ENCODE peak calls at places on chromosome 17, in ten cellular contexts. D, L, X, U, H, K, Y, R, V and C are unnamed samples.

GRCh38 chr17:77374170-77374936 is 233.6 kb downstream of the SEC14L1 start:
- DNase-seq in D (peak; percentile 87), L (peak; percentile 85), X (peak; percentile 49), U (peak; percentile 74), H (peak; percentile 95), K (peak; percentile 94), Y (no peak), R (no peak), V (peak; percentile 44), C (peak; percentile 79)

GRCh38 chr17:30565073-30565935 is 88.1 kb downstream of the GOSR1 start:
- DNase-seq in D (no peak), L (no peak), X (no peak), U (no peak), H (no peak), K (peak; percentile 10), Y (peak; percentile 57), R (no peak), V (no peak), C (peak; percentile 23)

GRCh38 chr17:7560172-7561027 is 1.3 kb upstream of the SENP3 start:
- DNase-seq in D (no peak), L (peak; percentile 44), X (no peak), U (no peak), H (peak; percentile 76), K (peak; percentile 58), Y (peak; percentile 80), R (no peak), V (no peak), C (peak; percentile 69)

GRCh38 chr17:2111691-2112090 is 56.8 kb downstream of the HIC1 start:
- DNase-seq in D (no peak), L (peak; percentile 76), X (no peak), U (peak; percentile 96), H (no peak), K (no peak), Y (peak; percentile 77), R (no peak), V (no peak), C (no peak)

GRCh38 chr17:13302983-13303382 is 285.2 kb upstream of the ELAC2 start:
- DNase-seq in D (no peak), L (no peak), X (no peak), U (no peak), H (no peak), K (no peak), Y (no peak), R (no peak), V (no peak), C (no peak)

GRCh38 chr17:60416368-60416925 is 5.8 kb upstream of the CHCT1 start:
- DNase-seq in D (no peak), L (peak; percentile 28), X (no peak), U (no peak), H (no peak), K (peak; percentile 75), Y (no peak), R (no peak), V (no peak), C (no peak)

GRCh38 chr17:39306028-39306427 is 80.3 kb upstream of the STAC2 start:
- DNase-seq in D (no peak), L (no peak), X (no peak), U (no peak), H (no peak), K (no peak), Y (no peak), R (no peak), V (no peak), C (no peak)

GRCh38 chr17:78515480-78515879 is 61.7 kb downstream of the DNAH17 start:
- DNase-seq in D (no peak), L (no peak), X (no peak), U (no peak), H (no peak), K (no peak), Y (no peak), R (no peak), V (no peak), C (no peak)

GRCh38 chr17:8223356-8224063 is 13.1 kb upstream of the AURKB start:
- DNase-seq in D (peak; percentile 47), L (peak; percentile 49), X (no peak), U (no peak), H (no peak), K (peak; percentile 67), Y (peak; percentile 49), R (peak; percentile 15), V (no peak), C (peak; percentile 72)

GRCh38 chr17:3002538-3003301 is 60.7 kb downstream of the OR1D5 start:
- DNase-seq in D (no peak), L (no peak), X (no peak), U (no peak), H (no peak), K (no peak), Y (no peak), R (no peak), V (no peak), C (no peak)

GRCh38 chr17:48723555-48724239 is 712 bp downstream of the PRAC2 start:
- DNase-seq in D (no peak), L (no peak), X (no peak), U (no peak), H (no peak), K (no peak), Y (no peak), R (no peak), V (no peak), C (no peak)

GRCh38 chr17:33777674-33778073 is 477.4 kb upstream of the CCL2 start:
- DNase-seq in D (no peak), L (no peak), X (no peak), U (no peak), H (no peak), K (no peak), Y (no peak), R (no peak), V (no peak), C (no peak)

GRCh38 chr17:59084154-59084553 is 22.5 kb downstream of the TRIM37 start:
- DNase-seq in D (no peak), L (no peak), X (no peak), U (no peak), H (no peak), K (no peak), Y (no peak), R (no peak), V (no peak), C (no peak)

GRCh38 chr17:77361986-77362620 is 221.3 kb downstream of the SEC14L1 start:
- DNase-seq in D (no peak), L (peak; percentile 53), X (no peak), U (no peak), H (no peak), K (no peak), Y (no peak), R (no peak), V (no peak), C (no peak)

GRCh38 chr17:80446645-80447405 is 29.6 kb downstream of the NPTX1 start:
- DNase-seq in D (no peak), L (no peak), X (no peak), U (no peak), H (no peak), K (no peak), Y (peak; percentile 37), R (no peak), V (no peak), C (no peak)

GRCh38 chr17:21081967-21082366 is 39.2 kb upstream of the USP22 start:
- DNase-seq in D (no peak), L (no peak), X (no peak), U (no peak), H (no peak), K (no peak), Y (peak; percentile 18), R (no peak), V (no peak), C (no peak)

GRCh38 chr17:31266042-31266441 is 31.0 kb downstream of the OMG start:
- DNase-seq in D (no peak), L (no peak), X (no peak), U (no peak), H (no peak), K (no peak), Y (peak; percentile 22), R (no peak), V (no peak), C (no peak)

GRCh38 chr17:81204578-81204977 is 18.2 kb downstream of the CEP131 start:
- DNase-seq in D (no peak), L (no peak), X (no peak), U (no peak), H (no peak), K (no peak), Y (no peak), R (no peak), V (no peak), C (no peak)

GRCh38 chr17:74842599-74843351 is 16.9 kb downstream of the GRIN2C start:
- DNase-seq in D (peak; percentile 54), L (peak; percentile 53), X (peak; percentile 49), U (no peak), H (peak; percentile 97), K (peak; percentile 89), Y (peak; percentile 44), R (peak; percentile 57), V (no peak), C (peak; percentile 73)

GRCh38 chr17:10844667-10845387 is 6.9 kb upstream of the PIRT start:
- DNase-seq in D (peak; percentile 79), L (peak; percentile 56), X (peak; percentile 1), U (peak; percentile 24), H (peak; percentile 48), K (peak; percentile 72), Y (peak; percentile 57), R (peak; percentile 66), V (peak; percentile 39), C (peak; percentile 77)

GRCh38 chr17:77869041-77869595 is 89.4 kb upstream of the TNRC6C start:
- DNase-seq in D (no peak), L (no peak), X (no peak), U (no peak), H (no peak), K (no peak), Y (no peak), R (no peak), V (no peak), C (no peak)

GRCh38 chr17:46152423-46152822 is 40.8 kb downstream of the KANSL1 start:
- DNase-seq in D (no peak), L (no peak), X (no peak), U (no peak), H (no peak), K (no peak), Y (no peak), R (no peak), V (no peak), C (no peak)

GRCh38 chr17:13283606-13284005 is 265.8 kb upstream of the ELAC2 start:
- DNase-seq in D (no peak), L (no peak), X (no peak), U (no peak), H (no peak), K (no peak), Y (no peak), R (no peak), V (no peak), C (no peak)

GRCh38 chr17:33520404-33521032 is 227.4 kb upstream of the ASIC2 start:
- DNase-seq in D (peak; percentile 37), L (peak; percentile 3), X (peak; percentile 8), U (no peak), H (peak; percentile 22), K (peak; percentile 67), Y (peak; percentile 2), R (peak; percentile 55), V (no peak), C (no peak)

GRCh38 chr17:33464669-33465275 is 171.7 kb upstream of the ASIC2 start:
- DNase-seq in D (no peak), L (no peak), X (no peak), U (no peak), H (no peak), K (no peak), Y (no peak), R (no peak), V (no peak), C (no peak)

GRCh38 chr17:27609606-27610303 is 21.2 kb upstream of the LGALS9 start:
- DNase-seq in D (peak; percentile 52), L (peak; percentile 36), X (no peak), U (no peak), H (peak; percentile 67), K (peak; percentile 66), Y (peak; percentile 70), R (peak; percentile 34), V (no peak), C (peak; percentile 66)

GRCh38 chr17:55635253-55635766 is 87.4 kb downstream of the TMEM100 start:
- DNase-seq in D (no peak), L (no peak), X (no peak), U (no peak), H (no peak), K (no peak), Y (no peak), R (no peak), V (no peak), C (no peak)

GRCh38 chr17:27591986-27592385 is 39.0 kb upstream of the LGALS9 start:
- DNase-seq in D (no peak), L (no peak), X (no peak), U (no peak), H (no peak), K (no peak), Y (no peak), R (no peak), V (no peak), C (no peak)